ENCODE peak calls at places on chromosomes 4 and X, in nine cellular contexts. One of them, this sample, is unnamed.

GRCh38 chrX:70479970-70480659 is 35.5 kb downstream of the DLG3 start:
- DNase-seq in fibroblast of lung: peak; percentile 11
- DNase-seq in cardiac muscle cell: peak; percentile 54
- DNase-seq in small intestine: peak; percentile 95
- DNase-seq in Peyer's patch: peak; percentile 60
- DNase-seq in tibial artery: no peak
- DNase-seq in tibial nerve: no peak
- DNase-seq in K562: no peak
- DNase-seq in Karpas-422: no peak
- DNase-seq in this sample: no peak

GRCh38 chrX:47179928-47180255 is 13.7 kb upstream of the UBA1 start:
- DNase-seq in K562: no peak
- DNase-seq in fibroblast of lung: no peak
- DNase-seq in tibial nerve: no peak
- DNase-seq in Peyer's patch: peak; percentile 38
- DNase-seq in small intestine: no peak
- DNase-seq in Karpas-422: no peak
- DNase-seq in tibial artery: no peak
- DNase-seq in cardiac muscle cell: no peak
- DNase-seq in this sample: no peak

GRCh38 chrX:71626576-71626975 is 8.3 kb upstream of the CXCR3 start:
- DNase-seq in tibial nerve: no peak
- DNase-seq in cardiac muscle cell: no peak
- DNase-seq in fibroblast of lung: no peak
- DNase-seq in small intestine: peak; percentile 79
- DNase-seq in Peyer's patch: peak; percentile 59
- DNase-seq in K562: peak; percentile 27
- DNase-seq in tibial artery: no peak
- DNase-seq in Karpas-422: no peak
- DNase-seq in this sample: no peak

GRCh38 chr4:176709417-176709816 is 83.3 kb downstream of the VEGFC start:
- DNase-seq in cardiac muscle cell: peak; percentile 17
- DNase-seq in small intestine: no peak
- DNase-seq in Peyer's patch: no peak
- DNase-seq in Karpas-422: no peak
- DNase-seq in fibroblast of lung: no peak
- DNase-seq in K562: no peak
- DNase-seq in tibial artery: no peak
- DNase-seq in tibial nerve: no peak
- DNase-seq in this sample: no peak

GRCh38 chr4:84479663-84480062 is 19.4 kb downstream of the NKX6-1 start:
- DNase-seq in Peyer's patch: no peak
- DNase-seq in tibial artery: no peak
- DNase-seq in small intestine: no peak
- DNase-seq in fibroblast of lung: no peak
- DNase-seq in K562: no peak
- DNase-seq in tibial nerve: no peak
- DNase-seq in cardiac muscle cell: no peak
- DNase-seq in Karpas-422: no peak
- DNase-seq in this sample: no peak

GRCh38 chrX:96480081-96480480 is 204.6 kb upstream of the DIAPH2 start:
- DNase-seq in tibial nerve: no peak
- DNase-seq in Peyer's patch: no peak
- DNase-seq in small intestine: no peak
- DNase-seq in cardiac muscle cell: peak; percentile 1
- DNase-seq in fibroblast of lung: peak; percentile 31
- DNase-seq in Karpas-422: no peak
- DNase-seq in K562: no peak
- DNase-seq in tibial artery: no peak
- DNase-seq in this sample: no peak

GRCh38 chrX:100804780-100805179 is 15.4 kb upstream of the CSTF2 start:
- DNase-seq in tibial nerve: no peak
- DNase-seq in K562: no peak
- DNase-seq in tibial artery: no peak
- DNase-seq in Karpas-422: no peak
- DNase-seq in fibroblast of lung: no peak
- DNase-seq in Peyer's patch: no peak
- DNase-seq in cardiac muscle cell: no peak
- DNase-seq in small intestine: no peak
- DNase-seq in this sample: no peak

GRCh38 chrX:142898164-142898563 is 127.6 kb upstream of the SPANXN4 start:
- DNase-seq in cardiac muscle cell: no peak
- DNase-seq in fibroblast of lung: no peak
- DNase-seq in tibial artery: no peak
- DNase-seq in tibial nerve: no peak
- DNase-seq in Karpas-422: no peak
- DNase-seq in K562: no peak
- DNase-seq in small intestine: no peak
- DNase-seq in Peyer's patch: no peak
- DNase-seq in this sample: no peak

GRCh38 chr4:102429553-102429952 is 71.6 kb upstream of the NFKB1 start:
- DNase-seq in cardiac muscle cell: peak; percentile 82
- DNase-seq in tibial nerve: no peak
- DNase-seq in K562: no peak
- DNase-seq in Peyer's patch: no peak
- DNase-seq in tibial artery: no peak
- DNase-seq in fibroblast of lung: peak; percentile 53
- DNase-seq in small intestine: no peak
- DNase-seq in Karpas-422: no peak
- DNase-seq in this sample: no peak

GRCh38 chr4:13378973-13379759 is 105.0 kb downstream of the RAB28 start:
- DNase-seq in small intestine: no peak
- DNase-seq in fibroblast of lung: no peak
- DNase-seq in K562: no peak
- DNase-seq in cardiac muscle cell: no peak
- DNase-seq in Karpas-422: peak; percentile 53
- DNase-seq in tibial artery: no peak
- DNase-seq in Peyer's patch: no peak
- DNase-seq in tibial nerve: no peak
- DNase-seq in this sample: no peak

GRCh38 chrX:15416133-15416993 is 32.1 kb upstream of the VEGFD start:
- DNase-seq in Karpas-422: peak; percentile 48
- DNase-seq in K562: no peak
- DNase-seq in tibial nerve: no peak
- DNase-seq in tibial artery: no peak
- DNase-seq in cardiac muscle cell: no peak
- DNase-seq in small intestine: no peak
- DNase-seq in Peyer's patch: no peak
- DNase-seq in fibroblast of lung: no peak
- DNase-seq in this sample: no peak

GRCh38 chr4:68410643-68411042 is 36.6 kb upstream of the TMPRSS11E start:
- DNase-seq in fibroblast of lung: no peak
- DNase-seq in tibial nerve: no peak
- DNase-seq in Karpas-422: no peak
- DNase-seq in K562: no peak
- DNase-seq in Peyer's patch: no peak
- DNase-seq in tibial artery: no peak
- DNase-seq in small intestine: no peak
- DNase-seq in cardiac muscle cell: no peak
- DNase-seq in this sample: no peak

GRCh38 chrX:131565909-131566308 is 22.0 kb downstream of the OR13H1 start:
- DNase-seq in Karpas-422: no peak
- DNase-seq in tibial artery: no peak
- DNase-seq in K562: peak; percentile 52
- DNase-seq in tibial nerve: no peak
- DNase-seq in fibroblast of lung: no peak
- DNase-seq in cardiac muscle cell: no peak
- DNase-seq in Peyer's patch: no peak
- DNase-seq in small intestine: no peak
- DNase-seq in this sample: no peak

GRCh38 chrX:48513670-48514069 is 4.9 kb downstream of the PORCN start:
- DNase-seq in tibial artery: no peak
- DNase-seq in small intestine: no peak
- DNase-seq in Peyer's patch: no peak
- DNase-seq in K562: peak; percentile 29
- DNase-seq in cardiac muscle cell: no peak
- DNase-seq in fibroblast of lung: no peak
- DNase-seq in Karpas-422: no peak
- DNase-seq in tibial nerve: no peak
- DNase-seq in this sample: no peak

GRCh38 chrX:41802958-41803357 is 79.0 kb downstream of the GPR82 start:
- DNase-seq in Peyer's patch: no peak
- DNase-seq in cardiac muscle cell: peak; percentile 11
- DNase-seq in small intestine: no peak
- DNase-seq in tibial nerve: no peak
- DNase-seq in K562: no peak
- DNase-seq in fibroblast of lung: no peak
- DNase-seq in Karpas-422: peak; percentile 44
- DNase-seq in tibial artery: no peak
- DNase-seq in this sample: no peak

GRCh38 chrX:151391722-151392121 is 5.3 kb upstream of the VMA21 start:
- DNase-seq in fibroblast of lung: no peak
- DNase-seq in tibial artery: no peak
- DNase-seq in small intestine: no peak
- DNase-seq in Karpas-422: no peak
- DNase-seq in cardiac muscle cell: no peak
- DNase-seq in tibial nerve: no peak
- DNase-seq in K562: peak; percentile 32
- DNase-seq in Peyer's patch: no peak
- DNase-seq in this sample: no peak

DNA sequence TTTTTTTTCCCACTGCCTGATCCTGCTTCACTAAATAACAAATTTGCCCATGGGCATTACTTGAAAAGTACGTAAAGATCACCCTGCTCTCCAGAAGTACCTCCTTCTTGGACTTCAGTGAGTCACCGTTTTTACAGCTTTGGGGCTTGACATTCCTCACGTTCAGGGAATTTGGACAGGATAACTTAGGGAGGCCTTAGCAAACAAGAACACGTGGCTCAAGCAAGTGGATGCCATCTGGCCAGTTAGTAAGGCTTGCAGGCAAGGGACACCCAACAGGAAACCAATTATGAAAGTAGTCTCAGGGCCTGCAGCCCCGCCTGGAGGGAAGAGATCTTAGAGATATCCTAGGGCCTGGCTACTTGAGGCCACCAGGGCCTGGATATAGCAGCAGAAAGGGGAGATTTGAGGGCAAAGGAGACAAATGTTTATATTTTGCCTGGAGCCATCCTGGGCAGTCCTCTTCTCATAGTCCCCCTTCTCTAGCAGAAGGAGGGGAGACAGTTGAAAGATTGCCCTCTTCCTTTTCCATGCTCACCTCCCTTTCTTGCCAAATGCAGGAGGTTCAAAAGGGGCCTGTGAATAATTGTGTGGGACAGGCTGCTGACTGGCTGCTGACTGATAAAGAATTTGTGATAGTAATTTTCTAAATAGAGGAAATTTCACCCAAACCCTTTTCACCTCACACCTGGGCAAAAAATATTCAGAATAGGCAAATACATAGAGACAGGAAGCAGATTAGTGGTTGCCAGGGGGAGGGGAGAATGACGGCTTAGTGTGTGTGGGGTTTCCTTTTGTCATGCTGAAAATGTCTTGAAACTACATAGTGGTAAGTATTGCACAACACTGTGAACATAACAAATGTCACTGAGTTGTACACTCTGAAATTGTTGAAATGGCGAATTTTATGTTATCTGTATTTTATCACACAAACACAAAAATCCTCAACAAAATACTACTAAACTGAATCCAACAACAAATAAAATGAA is 60.4 kb upstream of the PLAC1 start:
- DNase-seq in Karpas-422: no peak
- DNase-seq in K562: no peak
- DNase-seq in small intestine: peak; percentile 39
- DNase-seq in fibroblast of lung: peak; percentile 89
- DNase-seq in cardiac muscle cell: peak; percentile 92
- DNase-seq in tibial artery: peak; percentile 42
- DNase-seq in Peyer's patch: no peak
- DNase-seq in tibial nerve: no peak
- DNase-seq in this sample: peak; percentile 34
- H3K27ac ChIP-seq in Karpas-422: no peak overlapping the region
- H3K27ac ChIP-seq in K562: peak overlapping the region; percentile 39
- H3K27ac ChIP-seq in small intestine: no peak overlapping the region
- H3K27ac ChIP-seq in fibroblast of lung: no peak overlapping the region
- H3K27ac ChIP-seq in cardiac muscle cell: no peak overlapping the region
- H3K27ac ChIP-seq in tibial artery: no peak overlapping the region
- H3K27ac ChIP-seq in Peyer's patch: no peak overlapping the region
- H3K27ac ChIP-seq in tibial nerve: no peak overlapping the region
- H3K27ac ChIP-seq in this sample: no peak overlapping the region

GRCh38 chr4:81427605-81427922 is 44.1 kb downstream of the RASGEF1B start:
- DNase-seq in Karpas-422: no peak
- DNase-seq in K562: no peak
- DNase-seq in tibial nerve: no peak
- DNase-seq in cardiac muscle cell: peak; percentile 9
- DNase-seq in small intestine: no peak
- DNase-seq in tibial artery: no peak
- DNase-seq in Peyer's patch: no peak
- DNase-seq in fibroblast of lung: no peak
- DNase-seq in this sample: no peak
- H3K36me3 ChIP-seq in Karpas-422: no peaks in the 10 kb centered on the region
- H3K36me3 ChIP-seq in K562: no peaks in the 10 kb centered on the region
- H3K36me3 ChIP-seq in tibial nerve: peaks cover 41% of the 10 kb centered on the region
- H3K36me3 ChIP-seq in cardiac muscle cell: peaks cover 6% of the 10 kb centered on the region
- H3K36me3 ChIP-seq in small intestine: peaks cover 27% of the 10 kb centered on the region
- H3K36me3 ChIP-seq in tibial artery: peaks cover 31% of the 10 kb centered on the region
- H3K36me3 ChIP-seq in Peyer's patch: no peaks in the 10 kb centered on the region
- H3K36me3 ChIP-seq in fibroblast of lung: no peaks in the 10 kb centered on the region
- H3K36me3 ChIP-seq in this sample: no peaks in the 10 kb centered on the region

DNA sequence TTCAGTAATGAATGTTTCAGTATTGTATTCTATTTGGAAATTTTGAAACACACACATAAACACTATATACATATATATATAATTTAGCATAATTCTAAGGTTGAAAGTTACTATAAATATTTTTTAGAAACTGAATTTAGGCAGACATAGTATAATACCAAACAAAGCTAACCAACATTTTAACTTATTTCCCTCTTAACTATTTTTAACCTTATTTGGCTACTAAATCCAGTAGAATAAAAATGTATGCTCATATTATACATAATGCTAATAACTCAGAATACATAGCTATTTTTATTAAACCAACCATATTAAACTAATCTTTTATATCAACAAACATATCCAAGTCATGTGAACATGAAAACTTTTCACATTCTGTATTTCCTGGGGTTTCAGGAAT is 563.6 kb downstream of the ADGRL3 start:
- DNase-seq in K562: no peak
- DNase-seq in tibial nerve: no peak
- DNase-seq in cardiac muscle cell: no peak
- DNase-seq in tibial artery: no peak
- DNase-seq in small intestine: no peak
- DNase-seq in fibroblast of lung: no peak
- DNase-seq in Karpas-422: no peak
- DNase-seq in Peyer's patch: no peak
- DNase-seq in this sample: no peak
- H3K9me3 ChIP-seq in K562: no peaks in the 10 kb centered on the region
- H3K9me3 ChIP-seq in tibial nerve: no peaks in the 10 kb centered on the region
- H3K9me3 ChIP-seq in cardiac muscle cell: no peaks in the 10 kb centered on the region
- H3K9me3 ChIP-seq in tibial artery: no peaks in the 10 kb centered on the region
- H3K9me3 ChIP-seq in small intestine: no peaks in the 10 kb centered on the region
- H3K9me3 ChIP-seq in fibroblast of lung: no peaks in the 10 kb centered on the region
- H3K9me3 ChIP-seq in Karpas-422: peaks cover 3% of the 10 kb centered on the region
- H3K9me3 ChIP-seq in Peyer's patch: no peaks in the 10 kb centered on the region
- H3K9me3 ChIP-seq in this sample: no peaks in the 10 kb centered on the region

DNA sequence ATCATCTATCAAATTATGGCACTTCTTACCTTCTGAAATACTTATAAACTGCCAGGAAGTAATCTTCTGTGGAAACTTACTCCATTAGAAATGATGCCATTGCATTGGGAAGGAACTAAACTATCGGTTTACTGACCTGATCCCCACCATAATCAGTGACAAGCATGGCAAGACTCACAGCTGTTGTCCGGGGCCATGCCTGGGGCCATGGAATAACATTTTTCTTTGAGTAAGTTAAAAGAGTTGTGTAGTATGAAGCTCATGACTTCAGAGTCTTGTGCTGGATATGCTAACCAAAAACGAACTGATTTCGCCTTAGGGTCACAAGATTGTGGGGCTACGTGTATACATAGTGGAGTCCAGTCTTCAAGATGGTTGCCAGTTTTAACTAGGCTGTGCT is 15.4 kb downstream of the MTHFD2L start:
- DNase-seq in tibial artery: no peak
- DNase-seq in tibial nerve: no peak
- DNase-seq in small intestine: no peak
- DNase-seq in fibroblast of lung: no peak
- DNase-seq in Peyer's patch: no peak
- DNase-seq in K562: no peak
- DNase-seq in cardiac muscle cell: no peak
- DNase-seq in Karpas-422: no peak
- DNase-seq in this sample: no peak
- H3K27ac ChIP-seq in tibial artery: no peak overlapping the region
- H3K27ac ChIP-seq in tibial nerve: no peak overlapping the region
- H3K27ac ChIP-seq in small intestine: no peak overlapping the region
- H3K27ac ChIP-seq in fibroblast of lung: no peak overlapping the region
- H3K27ac ChIP-seq in Peyer's patch: no peak overlapping the region
- H3K27ac ChIP-seq in K562: no peak overlapping the region
- H3K27ac ChIP-seq in cardiac muscle cell: no peak overlapping the region
- H3K27ac ChIP-seq in Karpas-422: no peak overlapping the region
- H3K27ac ChIP-seq in this sample: no peak overlapping the region

This sample was measured in CD4-positive, CD25-positive, alpha-beta regulatory T cell.